ENCODE peak calls at places on chromosomes 3 and 15, in eight cellular contexts. U, M, C, X, Q, D, R and J are unnamed samples.

GRCh38 chr3:197600796-197601565 is 45.2 kb upstream of the BDH1 start:
- DNase-seq in X (no peak), D (no peak), R (no peak), M (no peak), Q (no peak), U (no peak), C (no peak), J (no peak)

GRCh38 chr3:106007512-106007911 is 138.7 kb upstream of the CBLB start:
- DNase-seq in M (no peak), C (no peak), U (no peak), D (no peak), R (no peak), X (no peak), Q (no peak), J (no peak)

GRCh38 chr15:29774900-29775299 is 47.4 kb downstream of the TJP1 start:
- DNase-seq in M (no peak), X (no peak), Q (no peak), R (peak; percentile 61), C (peak; percentile 51), U (peak; percentile 56), D (no peak), J (no peak)

GRCh38 chr15:87747106-87747505 is 509.4 kb downstream of the NTRK3 start:
- DNase-seq in X (no peak), C (peak; percentile 54), U (no peak), D (no peak), M (no peak), Q (no peak), R (no peak), J (no peak)

GRCh38 chr15:77659350-77660321 is 26.9 kb upstream of the LINGO1 start:
- DNase-seq in R (peak; percentile 7), Q (peak; percentile 4), M (peak; percentile 3), C (peak; percentile 42), D (peak; percentile 37), U (peak; percentile 5), X (peak; percentile 90), J (no peak)

GRCh38 chr15:75091814-75092213 is 68.4 kb downstream of the PPCDC start:
- DNase-seq in D (no peak), U (no peak), X (no peak), C (peak; percentile 25), M (no peak), Q (no peak), R (no peak), J (no peak)

GRCh38 chr3:121951291-121951690 is 57.1 kb downstream of the SLC15A2 start:
- DNase-seq in U (no peak), R (no peak), X (no peak), Q (no peak), M (no peak), D (no peak), C (no peak), J (no peak)

GRCh38 chr3:49659756-49660155 is 14.4 kb upstream of the APEH start:
- DNase-seq in D (no peak), C (no peak), R (no peak), U (no peak), Q (no peak), M (no peak), X (no peak), J (no peak)

GRCh38 chr15:49898575-49899283 is 220.3 kb downstream of the ATP8B4 start:
- DNase-seq in C (peak; percentile 11), M (no peak), Q (no peak), R (no peak), D (no peak), U (no peak), X (no peak), J (no peak)

GRCh38 chr15:98978153-98978552 is 29.4 kb downstream of the PGPEP1L start:
- DNase-seq in C (no peak), M (no peak), X (no peak), U (no peak), R (no peak), Q (no peak), D (peak; percentile 9), J (no peak)

GRCh38 chr3:174524203-174524602 is 334.9 kb upstream of the NAALADL2 start:
- DNase-seq in M (no peak), R (no peak), U (no peak), D (no peak), X (no peak), Q (no peak), C (no peak), J (no peak)